ENCODE peak calls at places on chromosomes 1 and 21, in six cellular contexts. O, Z, R, F, A and I are unnamed samples.

GRCh38 chr1:112395261-112395831 is 668 bp upstream of the CTTNBP2NL start:
- DNase-seq in O (no peak), Z (no peak), R (no peak), F (no peak), A (no peak), I (no peak)

GRCh38 chr1:246096356-246096755 is 410.7 kb downstream of the SMYD3 start:
- DNase-seq in O (no peak), Z (no peak), R (no peak), F (no peak), A (no peak), I (no peak)

GRCh38 chr1:105027838-105028471 is 1278.3 kb downstream of the AMY1C start:
- DNase-seq in O (no peak), Z (no peak), R (no peak), F (no peak), A (no peak), I (no peak)

GRCh38 chr1:35369922-35370671 is 101.6 kb downstream of the ZMYM4 start:
- DNase-seq in O (no peak), Z (no peak), R (peak), F (no peak), A (peak), I (peak)

GRCh38 chr1:230408971-230409370 is 17.2 kb downstream of the PGBD5 start:
- DNase-seq in O (no peak), Z (no peak), R (no peak), F (no peak), A (no peak), I (no peak)

GRCh38 chr21:31460985-31461384 is 116.9 kb upstream of the TIAM1 start:
- DNase-seq in O (no peak), Z (no peak), R (no peak), F (no peak), A (no peak), I (no peak)

GRCh38 chr1:10060311-10061100 is 27.7 kb downstream of the UBE4B start:
- DNase-seq in O (no peak), Z (no peak), R (no peak), F (no peak), A (no peak), I (no peak)

GRCh38 chr1:219931033-219931432 is 2.7 kb upstream of the SLC30A10 start:
- DNase-seq in O (no peak), Z (no peak), R (no peak), F (no peak), A (no peak), I (no peak)

GRCh38 chr1:226125831-226126230 is 60.7 kb downstream of the ACBD3 start:
- DNase-seq in O (no peak), Z (no peak), R (no peak), F (no peak), A (no peak), I (no peak)

GRCh38 chr1:244057474-244058385 is 6.6 kb downstream of the ZBTB18 start:
- DNase-seq in O (no peak), Z (no peak), R (no peak), F (no peak), A (no peak), I (no peak)

GRCh38 chr1:239558992-239559391 is 172.6 kb downstream of the CHRM3 start:
- DNase-seq in O (no peak), Z (no peak), R (no peak), F (no peak), A (no peak), I (no peak)

GRCh38 chr1:52364235-52364839 is 1.7 kb downstream of the CC2D1B start:
- DNase-seq in O (no peak), Z (no peak), R (no peak), F (no peak), A (no peak), I (no peak)

GRCh38 chr1:42935313-42935624 is 23.4 kb downstream of the SLC2A1 start:
- DNase-seq in O (no peak), Z (no peak), R (no peak), F (no peak), A (peak), I (no peak)

GRCh38 chr21:16084776-16085364 is 355.1 kb downstream of the USP25 start:
- DNase-seq in O (no peak), Z (no peak), R (peak), F (no peak), A (peak), I (peak)

GRCh38 chr1:174134000-174134659 is 25.2 kb upstream of the RABGAP1L start:
- DNase-seq in O (no peak), Z (no peak), R (no peak), F (no peak), A (no peak), I (no peak)

GRCh38 chr21:16310191-16310590 is 580.4 kb downstream of the USP25 start:
- DNase-seq in O (no peak), Z (no peak), R (no peak), F (no peak), A (peak), I (peak)

GRCh38 chr1:161972828-161973227 is 50.8 kb downstream of the OLFML2B start:
- DNase-seq in O (no peak), Z (no peak), R (no peak), F (no peak), A (no peak), I (no peak)

GRCh38 chr1:11767932-11768704 is 6.1 kb downstream of the C1orf167 start:
- DNase-seq in O (no peak), Z (no peak), R (peak), F (no peak), A (no peak), I (no peak)

GRCh38 chr1:167054946-167055630 is 35.1 kb downstream of the GPA33 start:
- DNase-seq in O (no peak), Z (no peak), R (no peak), F (no peak), A (no peak), I (no peak)

GRCh38 chr1:27142464-27142863 is 12.5 kb downstream of the SLC9A1 start:
- DNase-seq in O (no peak), Z (no peak), R (no peak), F (no peak), A (no peak), I (no peak)

GRCh38 chr1:108816049-108816882 is 40.6 kb downstream of the AKNAD1 start:
- DNase-seq in O (no peak), Z (peak), R (peak), F (no peak), A (peak), I (peak)

GRCh38 chr1:43732132-43732531 is 24.8 kb downstream of the ST3GAL3 start:
- DNase-seq in O (no peak), Z (no peak), R (no peak), F (no peak), A (no peak), I (no peak)

GRCh38 chr1:17155257-17155895 is 36.1 kb upstream of the PADI2 start:
- DNase-seq in O (no peak), Z (no peak), R (no peak), F (no peak), A (no peak), I (no peak)